ENCODE peak calls at places on chromosomes 1 and 21, in four cellular contexts. One of them, this sample, is unnamed.
A peak's percentile ranks its signal among the peaks of the same experiment; 100 is the strongest.

GRCh38 chr21:25983745-25984144 is 186.8 kb downstream of the APP start:
- DNase-seq in breast epithelium: no peak
- DNase-seq in OCI-LY7: no peak
- DNase-seq in right lobe of liver: no peak
- DNase-seq in this sample: no peak

GRCh38 chr1:175050992-175051391 is 16.6 kb upstream of the TNN start:
- DNase-seq in breast epithelium: no peak
- DNase-seq in OCI-LY7: no peak
- DNase-seq in right lobe of liver: no peak
- DNase-seq in this sample: no peak

GRCh38 chr1:199064971-199065370 is 426.1 kb downstream of the PTPRC start:
- DNase-seq in breast epithelium: no peak
- DNase-seq in OCI-LY7: no peak
- DNase-seq in right lobe of liver: no peak
- DNase-seq in this sample: no peak

GRCh38 chr1:224267922-224268321 is 62.0 kb downstream of the NVL start:
- DNase-seq in breast epithelium: no peak
- DNase-seq in OCI-LY7: no peak
- DNase-seq in right lobe of liver: no peak
- DNase-seq in this sample: no peak

GRCh38 chr21:33640697-33641338 is 723 bp downstream of the CRYZL1 start:
- DNase-seq in breast epithelium: no peak
- DNase-seq in OCI-LY7: peak; percentile 20
- DNase-seq in right lobe of liver: no peak
- DNase-seq in this sample: no peak

GRCh38 chr1:98662354-98662665 is 789 bp downstream of the SNX7 start:
- DNase-seq in breast epithelium: no peak
- DNase-seq in OCI-LY7: no peak
- DNase-seq in right lobe of liver: no peak
- DNase-seq in this sample: no peak

GRCh38 chr1:155379180-155379876 is 58.6 kb downstream of the RUSC1 start:
- DNase-seq in breast epithelium: no peak
- DNase-seq in OCI-LY7: peak; percentile 37
- DNase-seq in right lobe of liver: no peak
- DNase-seq in this sample: no peak

GRCh38 chr1:185479781-185480180 is 162.7 kb upstream of the IVNS1ABP start:
- DNase-seq in breast epithelium: no peak
- DNase-seq in OCI-LY7: no peak
- DNase-seq in right lobe of liver: no peak
- DNase-seq in this sample: no peak

GRCh38 chr1:62536865-62537264 is 60.5 kb upstream of the ANGPTL3 start:
- DNase-seq in breast epithelium: no peak
- DNase-seq in OCI-LY7: no peak
- DNase-seq in right lobe of liver: no peak
- DNase-seq in this sample: no peak

GRCh38 chr1:24803987-24804530 is 58.8 kb downstream of the CLIC4 start:
- DNase-seq in breast epithelium: no peak
- DNase-seq in OCI-LY7: no peak
- DNase-seq in right lobe of liver: no peak
- DNase-seq in this sample: no peak

GRCh38 chr1:170714163-170714562 is 50.2 kb downstream of the PRRX1 start:
- DNase-seq in breast epithelium: no peak
- DNase-seq in OCI-LY7: no peak
- DNase-seq in right lobe of liver: no peak
- DNase-seq in this sample: no peak

GRCh38 chr1:227885648-227886502 is 61.9 kb downstream of the WNT9A start:
- DNase-seq in breast epithelium: peak; percentile 46
- DNase-seq in OCI-LY7: no peak
- DNase-seq in right lobe of liver: peak; percentile 19
- DNase-seq in this sample: peak; percentile 68

GRCh38 chr1:58584082-58584895 is 7.2 kb upstream of the TACSTD2 start:
- DNase-seq in breast epithelium: peak; percentile 91
- DNase-seq in OCI-LY7: no peak
- DNase-seq in right lobe of liver: peak; percentile 54
- DNase-seq in this sample: peak; percentile 55

GRCh38 chr1:159753386-159753785 is 27.4 kb upstream of the DUSP23 start:
- DNase-seq in breast epithelium: no peak
- DNase-seq in OCI-LY7: no peak
- DNase-seq in right lobe of liver: peak; percentile 27
- DNase-seq in this sample: peak; percentile 41

GRCh38 chr1:8423134-8423701 is 105.3 kb downstream of the SLC45A1 start:
- DNase-seq in breast epithelium: no peak
- DNase-seq in OCI-LY7: peak; percentile 42
- DNase-seq in right lobe of liver: peak; percentile 63
- DNase-seq in this sample: peak; percentile 78

GRCh38 chr1:70043806-70044205 is 161.6 kb downstream of the LRRC40 start:
- DNase-seq in breast epithelium: no peak
- DNase-seq in OCI-LY7: no peak
- DNase-seq in right lobe of liver: no peak
- DNase-seq in this sample: no peak

GRCh38 chr1:26570287-26570686 is 40.7 kb downstream of the RPS6KA1 start:
- DNase-seq in breast epithelium: no peak
- DNase-seq in OCI-LY7: no peak
- DNase-seq in right lobe of liver: no peak
- DNase-seq in this sample: no peak

GRCh38 chr1:157963713-157964112 is 29.7 kb upstream of the KIRREL1 start:
- DNase-seq in breast epithelium: no peak
- DNase-seq in OCI-LY7: peak; percentile 71
- DNase-seq in right lobe of liver: peak; percentile 67
- DNase-seq in this sample: peak; percentile 53

GRCh38 chr1:63833346-63834065 is 59.7 kb downstream of the ROR1 start:
- DNase-seq in breast epithelium: no peak
- DNase-seq in OCI-LY7: peak; percentile 14
- DNase-seq in right lobe of liver: no peak
- DNase-seq in this sample: no peak

GRCh38 chr1:227733751-227734545 is 1.2 kb downstream of the JMJD4 start:
- DNase-seq in breast epithelium: peak; percentile 69
- DNase-seq in OCI-LY7: no peak
- DNase-seq in right lobe of liver: no peak
- DNase-seq in this sample: no peak

GRCh38 chr1:234515411-234515810 is 36.4 kb upstream of the TARBP1 start:
- DNase-seq in breast epithelium: no peak
- DNase-seq in OCI-LY7: no peak
- DNase-seq in right lobe of liver: no peak
- DNase-seq in this sample: no peak

GRCh38 chr1:232978827-232979226 is 28.4 kb downstream of the NTPCR start:
- DNase-seq in breast epithelium: no peak
- DNase-seq in OCI-LY7: no peak
- DNase-seq in right lobe of liver: no peak
- DNase-seq in this sample: no peak

GRCh38 chr21:18449586-18449985 is 46.0 kb upstream of the TMPRSS15 start:
- DNase-seq in breast epithelium: no peak
- DNase-seq in OCI-LY7: peak; percentile 35
- DNase-seq in right lobe of liver: no peak
- DNase-seq in this sample: no peak

GRCh38 chr1:53639251-53639721 is 99.7 kb downstream of the GLIS1 start:
- DNase-seq in breast epithelium: no peak
- DNase-seq in OCI-LY7: no peak
- DNase-seq in right lobe of liver: no peak
- DNase-seq in this sample: peak; percentile 43

GRCh38 chr1:77095231-77095630 is 124.0 kb downstream of the PIGK start:
- DNase-seq in breast epithelium: no peak
- DNase-seq in OCI-LY7: no peak
- DNase-seq in right lobe of liver: no peak
- DNase-seq in this sample: no peak

GRCh38 chr1:155000475-155000724 is 2.2 kb upstream of the ZBTB7B start:
- DNase-seq in breast epithelium: no peak
- DNase-seq in OCI-LY7: no peak
- DNase-seq in right lobe of liver: peak; percentile 51
- DNase-seq in this sample: no peak

GRCh38 chr1:231354330-231355020 is 16.4 kb downstream of the SPRTN start:
- DNase-seq in breast epithelium: no peak
- DNase-seq in OCI-LY7: no peak
- DNase-seq in right lobe of liver: no peak
- DNase-seq in this sample: no peak

GRCh38 chr1:30662291-30662840 is 61.0 kb downstream of the MATN1 start:
- DNase-seq in breast epithelium: no peak
- DNase-seq in OCI-LY7: no peak
- DNase-seq in right lobe of liver: peak; percentile 7
- DNase-seq in this sample: no peak

GRCh38 chr1:76040327-76040868 is 34.1 kb upstream of the ST6GALNAC3 start:
- DNase-seq in breast epithelium: no peak
- DNase-seq in OCI-LY7: no peak
- DNase-seq in right lobe of liver: no peak
- DNase-seq in this sample: no peak

GRCh38 chr1:92340154-92340553 is 41.3 kb downstream of the RPAP2 start:
- DNase-seq in breast epithelium: no peak
- DNase-seq in OCI-LY7: no peak
- DNase-seq in right lobe of liver: no peak
- DNase-seq in this sample: no peak
- H3K36me3 ChIP-seq in breast epithelium: peaks cover 9% of the 10 kb centered on the region
- H3K36me3 ChIP-seq in OCI-LY7: peaks cover 6% of the 10 kb centered on the region
- H3K36me3 ChIP-seq in right lobe of liver: no peaks in the 10 kb centered on the region
- H3K36me3 ChIP-seq in this sample: no peaks in the 10 kb centered on the region

GRCh38 chr21:34834307-34834706 is 165.5 kb downstream of the CLIC6 start:
- DNase-seq in breast epithelium: no peak
- DNase-seq in OCI-LY7: no peak
- DNase-seq in right lobe of liver: no peak
- DNase-seq in this sample: no peak

GRCh38 chr21:34836933-34837505 is 168.2 kb downstream of the CLIC6 start:
- DNase-seq in breast epithelium: no peak
- DNase-seq in OCI-LY7: no peak
- DNase-seq in right lobe of liver: no peak
- DNase-seq in this sample: no peak

GRCh38 chr21:34835526-34835925 is 166.7 kb downstream of the CLIC6 start:
- DNase-seq in breast epithelium: peak; percentile 61
- DNase-seq in OCI-LY7: no peak
- DNase-seq in right lobe of liver: no peak
- DNase-seq in this sample: no peak

GRCh38 chr21:34834852-34835501 is 166.2 kb downstream of the CLIC6 start:
- DNase-seq in breast epithelium: no peak
- DNase-seq in OCI-LY7: no peak
- DNase-seq in right lobe of liver: no peak
- DNase-seq in this sample: no peak

GRCh38 chr21:34836103-34836932 is 167.5 kb downstream of the CLIC6 start:
- DNase-seq in breast epithelium: peak; percentile 76
- DNase-seq in OCI-LY7: no peak
- DNase-seq in right lobe of liver: peak; percentile 83
- DNase-seq in this sample: no peak
- H3K4me3 ChIP-seq in breast epithelium: peak overlapping the region; percentile 57
- H3K4me3 ChIP-seq in OCI-LY7: no peak overlapping the region
- H3K4me3 ChIP-seq in right lobe of liver: peak overlapping the region; percentile 46
- H3K4me3 ChIP-seq in this sample: no peak overlapping the region

GRCh38 chr21:37005548-37006242 is 807 bp upstream of the RIPPLY3 start:
- DNase-seq in breast epithelium: no peak
- DNase-seq in OCI-LY7: no peak
- DNase-seq in right lobe of liver: no peak
- DNase-seq in this sample: peak; percentile 67

GRCh38 chr21:37001446-37001845 is 5.1 kb upstream of the RIPPLY3 start:
- DNase-seq in breast epithelium: no peak
- DNase-seq in OCI-LY7: no peak
- DNase-seq in right lobe of liver: no peak
- DNase-seq in this sample: no peak

GRCh38 chr21:36999131-36999898 is 7.2 kb upstream of the RIPPLY3 start:
- DNase-seq in breast epithelium: no peak
- DNase-seq in OCI-LY7: no peak
- DNase-seq in right lobe of liver: no peak
- DNase-seq in this sample: no peak

GRCh38 chr21:36994501-36995189 is 11.9 kb upstream of the RIPPLY3 start:
- DNase-seq in breast epithelium: no peak
- DNase-seq in OCI-LY7: no peak
- DNase-seq in right lobe of liver: no peak
- DNase-seq in this sample: no peak

DNA sequence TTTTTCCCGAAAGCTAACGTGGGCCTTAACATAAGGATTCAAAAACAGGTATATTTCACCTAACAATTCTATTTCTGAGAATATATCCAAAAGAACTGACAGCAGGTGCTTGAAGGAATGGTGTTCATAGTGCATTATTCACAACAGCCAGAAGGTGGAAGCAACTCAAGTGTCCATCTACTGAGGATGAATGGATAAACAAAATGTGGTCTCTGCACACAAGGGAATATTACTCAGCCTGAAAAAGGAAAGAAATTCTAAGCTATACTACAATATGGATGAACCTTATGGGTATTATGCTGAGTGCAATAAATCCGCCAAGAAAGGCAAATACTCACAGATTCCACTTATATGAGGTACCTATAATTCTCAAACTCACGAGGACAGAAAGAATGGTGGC is 6.1 kb upstream of the RIPPLY3 start:
- DNase-seq in breast epithelium: no peak
- DNase-seq in OCI-LY7: no peak
- DNase-seq in right lobe of liver: no peak
- DNase-seq in this sample: no peak
- TF ChIP-seq CTCF in breast epithelium: no peak
- TF ChIP-seq CTCF in OCI-LY7: peak; percentile 32
- TF ChIP-seq CTCF in right lobe of liver: no peak
- TF ChIP-seq CTCF in this sample: no peak

GRCh38 chr1:153936011-153936802 is 10.3 kb downstream of the DENND4B start:
- DNase-seq in breast epithelium: no peak
- DNase-seq in OCI-LY7: no peak
- DNase-seq in right lobe of liver: no peak
- DNase-seq in this sample: no peak
- H3K36me3 ChIP-seq in breast epithelium: peaks cover 5% of the 10 kb centered on the region
- H3K36me3 ChIP-seq in OCI-LY7: peaks cover 86% of the 10 kb centered on the region
- H3K36me3 ChIP-seq in right lobe of liver: peaks cover 63% of the 10 kb centered on the region
- H3K36me3 ChIP-seq in this sample: no peaks in the 10 kb centered on the region

GRCh38 chr1:43550598-43551246 is 20.0 kb downstream of the PTPRF start:
- DNase-seq in breast epithelium: no peak
- DNase-seq in OCI-LY7: no peak
- DNase-seq in right lobe of liver: no peak
- DNase-seq in this sample: peak; percentile 34
- H3K4me3 ChIP-seq in breast epithelium: peak overlapping the region; percentile 56
- H3K4me3 ChIP-seq in OCI-LY7: no peak overlapping the region
- H3K4me3 ChIP-seq in right lobe of liver: peak overlapping the region; percentile 51
- H3K4me3 ChIP-seq in this sample: peak overlapping the region; percentile 19

GRCh38 chr21:16082038-16082816 is 352.4 kb downstream of the USP25 start:
- DNase-seq in breast epithelium: no peak
- DNase-seq in OCI-LY7: peak; percentile 43
- DNase-seq in right lobe of liver: no peak
- DNase-seq in this sample: no peak
- TF ChIP-seq CTCF in breast epithelium: no peak
- TF ChIP-seq CTCF in OCI-LY7: peak; percentile 79
- TF ChIP-seq CTCF in right lobe of liver: peak; percentile 59
- TF ChIP-seq CTCF in this sample: peak; percentile 18

GRCh38 chr1:44354268-44354839 is 703 bp downstream of the ERI3 start:
- DNase-seq in breast epithelium: no peak
- DNase-seq in OCI-LY7: no peak
- DNase-seq in right lobe of liver: no peak
- DNase-seq in this sample: no peak

GRCh38 chr1:44355582-44356305 is 687 bp upstream of the ERI3 start:
- DNase-seq in breast epithelium: no peak
- DNase-seq in OCI-LY7: no peak
- DNase-seq in right lobe of liver: no peak
- DNase-seq in this sample: no peak

GRCh38 chr1:44359234-44359937 is 4.3 kb upstream of the ERI3 start:
- DNase-seq in breast epithelium: no peak
- DNase-seq in OCI-LY7: no peak
- DNase-seq in right lobe of liver: no peak
- DNase-seq in this sample: no peak

GRCh38 chr1:44354840-44355581 is at the start of gene ERI3:
- DNase-seq in breast epithelium: peak; percentile 98
- DNase-seq in OCI-LY7: peak; percentile 97
- DNase-seq in right lobe of liver: peak; percentile 97
- DNase-seq in this sample: peak; percentile 99

GRCh38 chr1:44357710-44358109 is 2.7 kb upstream of the ERI3 start:
- DNase-seq in breast epithelium: no peak
- DNase-seq in OCI-LY7: no peak
- DNase-seq in right lobe of liver: no peak
- DNase-seq in this sample: no peak
- H3K36me3 ChIP-seq in breast epithelium: no peaks in the 10 kb centered on the region
- H3K36me3 ChIP-seq in OCI-LY7: no peaks in the 10 kb centered on the region
- H3K36me3 ChIP-seq in right lobe of liver: no peaks in the 10 kb centered on the region
- H3K36me3 ChIP-seq in this sample: no peaks in the 10 kb centered on the region